ENCODE peak calls at places on chromosomes 12 and 14, in seven cellular contexts. M is anterior cingulate cortex; X is AG09309; L is stimulated activated naive B cell treated with anti-CD40 and anti-IgM and Interleukin-4, amounts not matched to agents 10 μg/mL and 1 μg/mL and 100 μg/mL, for 72 hours; J is hypothalamus; T is LoVo; A is A549. Q is an unnamed sample.

GRCh38 chr12:82517027-82517426 is 158.7 kb downstream of the METTL25 start:
- DNase-seq in M (no peak), A (no peak), J (no peak), X (no peak), L (no peak), T (peak), Q (no peak)

GRCh38 chr14:59282366-59282765 is 93.9 kb downstream of the DAAM1 start:
- DNase-seq in A (no peak), M (no peak), L (no peak), T (no peak), X (no peak), J (no peak), Q (no peak)

GRCh38 chr12:108819920-108820699 is 37.3 kb downstream of the SSH1 start:
- DNase-seq in A (no peak), X (no peak), L (no peak), T (no peak), M (no peak), J (no peak), Q (no peak)

GRCh38 chr12:4567073-4567881 is 5.3 kb downstream of the DYRK4 start:
- DNase-seq in T (no peak), M (no peak), X (no peak), L (no peak), A (no peak), J (no peak), Q (no peak)

GRCh38 chr14:37493606-37494005 is 101.4 kb downstream of the FOXA1 start:
- DNase-seq in J (no peak), X (no peak), T (no peak), L (no peak), A (no peak), M (no peak), Q (no peak)

GRCh38 chr14:75521415-75522199 is 662 bp upstream of the BATF start:
- DNase-seq in A (no peak), X (no peak), J (no peak), T (peak), M (no peak), L (no peak), Q (no peak)

GRCh38 chr14:69072584-69072983 is 80.3 kb downstream of the DCAF5 start:
- DNase-seq in X (no peak), A (no peak), J (no peak), L (no peak), M (no peak), T (no peak), Q (no peak)

GRCh38 chr14:71271166-71271945 is 364.1 kb downstream of the PCNX1 start:
- DNase-seq in J (no peak), X (no peak), T (no peak), M (no peak), L (no peak), A (no peak), Q (no peak)

GRCh38 chr14:73757381-73757780 is 43.2 kb upstream of the PNMA1 start:
- DNase-seq in X (no peak), J (no peak), T (no peak), A (no peak), L (no peak), M (no peak), Q (no peak)

Q was measured in ascending aorta.